ENCODE peak calls at places on chromosomes 16 and 17, in four cellular contexts. A, I, T and F are unnamed samples.

GRCh38 chr17:48630009-48630924 is 4.1 kb upstream of the HOXB9 start:
- DNase-seq in A (no peak), I (no peak), T (no peak), F (no peak)

GRCh38 chr17:53032861-53033271 is 789.9 kb upstream of the KIF2B start:
- DNase-seq in A (no peak), I (peak; percentile 1), T (no peak), F (no peak)

GRCh38 chr16:48054881-48055601 is 100.8 kb downstream of the ABCC12 start:
- DNase-seq in A (no peak), I (peak; percentile 63), T (peak; percentile 40), F (no peak)

GRCh38 chr17:21131090-21131616 is 4.4 kb downstream of the DHRS7B start:
- DNase-seq in A (no peak), I (no peak), T (no peak), F (no peak)

GRCh38 chr16:28098959-28099945 is 35.7 kb upstream of the GSG1L start:
- DNase-seq in A (no peak), I (no peak), T (no peak), F (no peak)

GRCh38 chr17:55726440-55726839 is 3.8 kb upstream of the TMEM100 start:
- DNase-seq in A (no peak), I (peak; percentile 92), T (peak; percentile 76), F (no peak)

GRCh38 chr17:50144346-50144745 is 6.1 kb downstream of the PPP1R9B start:
- DNase-seq in A (no peak), I (no peak), T (no peak), F (no peak)

GRCh38 chr16:11361751-11362742 is 16.8 kb downstream of the RMI2 start:
- DNase-seq in A (no peak), I (peak; percentile 74), T (no peak), F (no peak)

GRCh38 chr16:71853413-71853812 is 7.6 kb downstream of the ATXN1L start:
- DNase-seq in A (no peak), I (no peak), T (no peak), F (no peak)

GRCh38 chr17:79981090-79981489 is 54.6 kb downstream of the TBC1D16 start:
- DNase-seq in A (no peak), I (no peak), T (no peak), F (no peak)

GRCh38 chr16:15874745-15875314 is 13.6 kb downstream of the CEP20 start:
- DNase-seq in A (no peak), I (peak; percentile 56), T (peak; percentile 33), F (no peak)

GRCh38 chr17:60610481-60610880 is 10.5 kb downstream of the PPM1D start:
- DNase-seq in A (no peak), I (no peak), T (no peak), F (no peak)